ENCODE peak calls at places on chromosomes 12 and 14, in ten cellular contexts. U is omental fat pad, L is Peyer's patch, H is suprapubic skin, Y is nephron progenitor cell, V is fibroblast of the aortic adventitia, P is GM23338, I is OCI-LY7, M is dorsolateral prefrontal cortex, Z is endothelial cell. E is an unnamed sample.

GRCh38 chr12:52945389-52946232 is 3.3 kb upstream of the KRT18 start:
- DNase-seq in U (no peak), L (peak; percentile 65), H (no peak), Y (peak; percentile 49), V (peak; percentile 78), P (peak; percentile 90), I (no peak), M (no peak), Z (no peak), E (no peak)

GRCh38 chr14:50773632-50774541 is 57.1 kb downstream of the NIN start:
- DNase-seq in U (no peak), L (no peak), H (no peak), Y (peak; percentile 72), V (peak; percentile 41), P (peak; percentile 88), I (peak; percentile 30), M (peak; percentile 67), Z (peak; percentile 70), E (no peak)

GRCh38 chr12:67193705-67194104 is 75.5 kb upstream of the CAND1 start:
- DNase-seq in U (no peak), L (no peak), H (no peak), Y (peak; percentile 75), V (peak; percentile 39), P (peak; percentile 70), I (peak; percentile 11), M (no peak), Z (peak; percentile 56), E (peak; percentile 5)

GRCh38 chr14:70714055-70714550 is 72.4 kb downstream of the TTC9 start:
- DNase-seq in U (peak; percentile 29), L (peak; percentile 66), H (no peak), Y (peak; percentile 66), V (peak; percentile 78), P (peak; percentile 89), I (peak; percentile 79), M (peak; percentile 10), Z (peak; percentile 53), E (peak; percentile 38)

GRCh38 chr14:77143071-77143470 is 1.5 kb upstream of the ZDHHC22 start:
- DNase-seq in U (no peak), L (no peak), H (no peak), Y (no peak), V (no peak), P (no peak), I (no peak), M (peak; percentile 47), Z (no peak), E (no peak)

GRCh38 chr12:5268424-5269210 is 163.3 kb upstream of the NTF3 start:
- DNase-seq in U (no peak), L (no peak), H (no peak), Y (no peak), V (no peak), P (peak; percentile 7), I (no peak), M (no peak), Z (no peak), E (no peak)

GRCh38 chr14:71190691-71191090 is 283.4 kb downstream of the PCNX1 start:
- DNase-seq in U (no peak), L (no peak), H (no peak), Y (no peak), V (no peak), P (no peak), I (no peak), M (no peak), Z (no peak), E (no peak)

GRCh38 chr12:90947869-90948268 is 7.1 kb downstream of the CCER1 start:
- DNase-seq in U (no peak), L (no peak), H (no peak), Y (no peak), V (no peak), P (no peak), I (no peak), M (no peak), Z (no peak), E (no peak)

GRCh38 chr12:116066381-116067230 is 210.9 kb downstream of the MED13L start:
- DNase-seq in U (no peak), L (peak; percentile 82), H (no peak), Y (peak; percentile 52), V (peak; percentile 53), P (peak; percentile 64), I (peak; percentile 62), M (no peak), Z (peak; percentile 57), E (peak; percentile 32)

DNA sequence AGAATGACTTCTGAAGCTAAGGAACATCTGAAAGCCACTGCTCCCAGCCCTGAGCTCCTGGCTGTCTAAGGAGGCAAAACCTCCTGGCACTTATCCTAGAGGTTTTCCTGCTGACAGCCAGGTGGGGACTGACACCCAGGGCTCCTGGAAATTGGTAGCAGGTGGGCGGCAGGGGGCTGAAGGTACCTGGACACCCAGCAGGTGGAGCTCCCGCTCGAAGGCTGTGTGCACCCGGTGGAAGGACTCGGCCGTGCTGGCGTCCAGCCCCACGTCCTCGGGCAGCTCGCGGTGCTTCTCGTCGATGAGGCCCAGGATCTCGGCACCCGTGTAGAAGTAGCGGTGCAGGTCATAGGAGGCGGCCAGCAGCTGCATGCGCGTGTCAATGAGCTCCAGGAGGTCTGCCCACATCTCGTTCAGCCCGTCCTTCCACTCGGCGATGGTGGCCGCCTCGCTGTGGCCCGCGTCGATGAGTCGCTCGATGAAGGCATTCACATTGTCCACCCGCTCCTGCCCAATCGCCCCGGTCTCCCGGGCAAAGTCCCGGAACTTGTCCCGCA is 68.2 kb downstream of the PLEKHG3 start:
- DNase-seq in U (no peak), L (no peak), H (no peak), Y (no peak), V (no peak), P (peak; percentile 67), I (no peak), M (no peak), Z (no peak), E (no peak)
- TF ChIP-seq CTCF in U (no peak), L (no peak), H (no peak), Y (no peak), V (no peak), P (peak; percentile 41), I (no peak), M (no peak), Z (no peak), E (no peak)

DNA sequence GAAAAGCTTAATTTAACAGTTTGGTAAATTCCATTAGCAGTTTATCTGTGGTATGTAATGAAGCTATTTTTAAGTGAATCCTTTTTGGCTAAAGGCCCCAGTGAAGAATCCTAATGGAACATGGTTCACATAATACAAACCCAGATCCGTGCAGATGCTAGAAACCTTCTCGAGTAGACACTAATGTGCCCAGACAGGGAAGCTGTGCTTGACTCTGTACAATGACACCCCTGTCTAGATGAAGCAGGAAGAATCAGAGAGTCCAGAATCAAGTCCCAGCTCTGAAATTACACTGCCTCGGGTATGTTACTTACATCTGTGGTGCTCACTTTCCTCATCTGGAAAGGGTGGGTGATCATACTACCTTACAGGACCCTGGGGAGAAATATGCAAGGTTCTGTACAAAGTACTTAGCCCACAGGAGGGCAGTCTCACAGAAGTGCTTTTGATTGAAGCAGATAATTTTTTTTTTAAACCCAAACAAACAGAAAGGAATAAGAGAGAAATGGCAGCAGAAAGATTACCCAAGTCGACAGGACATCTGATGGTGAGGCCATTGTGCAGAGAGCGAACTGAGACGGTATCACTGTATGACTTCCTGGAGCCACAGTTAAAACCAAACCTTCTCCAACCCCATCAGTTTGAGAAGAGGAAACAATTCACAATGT is 8.6 kb downstream of the CRACR2A start:
- DNase-seq in U (no peak), L (no peak), H (no peak), Y (no peak), V (no peak), P (no peak), I (no peak), M (no peak), Z (no peak), E (no peak)
- TF ChIP-seq CTCF in U (no peak), L (no peak), H (no peak), Y (no peak), V (no peak), P (no peak), I (peak; percentile 46), M (no peak), Z (no peak), E (no peak)

GRCh38 chr12:121579190-121579791 is 1.5 kb downstream of the KDM2B start:
- DNase-seq in U (no peak), L (peak; percentile 77), H (peak; percentile 80), Y (peak; percentile 42), V (no peak), P (peak; percentile 73), I (peak; percentile 59), M (peak; percentile 22), Z (peak; percentile 49), E (peak; percentile 55)
- TF ChIP-seq CTCF in U (no peak), L (no peak), H (no peak), Y (no peak), V (no peak), P (no peak), I (no peak), M (no peak), Z (no peak), E (no peak)

GRCh38 chr14:81625343-81625742 is 91.7 kb upstream of the SEL1L start:
- DNase-seq in U (no peak), L (no peak), H (no peak), Y (no peak), V (no peak), P (peak; percentile 67), I (peak; percentile 65), M (no peak), Z (no peak), E (peak; percentile 20)
- TF ChIP-seq CTCF in U (no peak), L (peak; percentile 33), H (peak; percentile 21), Y (peak; percentile 46), V (no peak), P (peak; percentile 75), I (peak; percentile 85), M (peak; percentile 68), Z (no peak), E (peak; percentile 39)

GRCh38 chr12:58302487-58303011 is 361.2 kb downstream of the ATP23 start:
- DNase-seq in U (no peak), L (no peak), H (no peak), Y (no peak), V (no peak), P (peak; percentile 22), I (peak; percentile 8), M (no peak), Z (no peak), E (no peak)
- TF ChIP-seq CTCF in U (no peak), L (no peak), H (no peak), Y (no peak), V (no peak), P (no peak), I (peak; percentile 31), M (no peak), Z (no peak), E (no peak)